ENCODE peak calls at places on chromosomes 16 and 17, in ten cellular contexts. S is AG08395; E is adipocyte; Y is activated T-cell treated with anti-CD3 and anti-CD28 coated beads for 24 hours; L is HT1080; F is mesenteric fat pad; T is hepatocyte; W is stimulated activated CD8-positive, alpha-beta memory T cell treated with anti-CD3 and anti-CD28 coated beads, Interleukin-4, amount 100 ng/mL, for 4 hours; V is AG10803; O is activated naive CD8-positive, alpha-beta T cell treated with anti-CD3 and anti-CD28 coated beads for 36 hours. Q is an unnamed sample.
A peak's percentile ranks its signal among the peaks of the same experiment; 100 is the strongest.

GRCh38 chr16:77581706-77582105 is 140.6 kb upstream of the NUDT7 start:
- DNase-seq in S (no peak), E (no peak), Y (no peak), L (no peak), F (no peak), T (no peak), W (no peak), V (peak; percentile 54), O (no peak), Q (no peak)

GRCh38 chr17:61280851-61281250 is 118.8 kb upstream of the TBX2 start:
- DNase-seq in S (no peak), E (no peak), Y (no peak), L (no peak), F (no peak), T (no peak), W (no peak), V (no peak), O (no peak), Q (no peak)

GRCh38 chr17:76022973-76023899 is 3.9 kb downstream of the EVPL start:
- DNase-seq in S (no peak), E (no peak), Y (no peak), L (no peak), F (no peak), T (no peak), W (no peak), V (no peak), O (no peak), Q (no peak)

GRCh38 chr17:71987634-71988033 is 133.2 kb upstream of the SOX9 start:
- DNase-seq in S (peak; percentile 18), E (peak; percentile 5), Y (no peak), L (peak; percentile 47), F (no peak), T (no peak), W (no peak), V (no peak), O (no peak), Q (no peak)

GRCh38 chr16:83720981-83721380 is 86.8 kb upstream of the HSBP1 start:
- DNase-seq in S (no peak), E (no peak), Y (no peak), L (no peak), F (no peak), T (no peak), W (no peak), V (no peak), O (no peak), Q (no peak)

GRCh38 chr17:38415250-38416194 is 12.7 kb upstream of the ARHGAP23 start:
- DNase-seq in S (peak; percentile 62), E (peak; percentile 80), Y (no peak), L (peak; percentile 47), F (no peak), T (peak; percentile 64), W (no peak), V (peak; percentile 76), O (peak; percentile 63), Q (peak; percentile 95)

GRCh38 chr17:45262516-45263476 is 902 bp upstream of the SPATA32 start:
- DNase-seq in S (peak; percentile 40), E (no peak), Y (no peak), L (no peak), F (no peak), T (no peak), W (no peak), V (peak; percentile 39), O (no peak), Q (peak; percentile 41)

GRCh38 chr17:75270966-75271232 is at the start of gene MIF4GD:
- DNase-seq in S (no peak), E (no peak), Y (no peak), L (no peak), F (no peak), T (peak; percentile 94), W (no peak), V (no peak), O (no peak), Q (no peak)

GRCh38 chr16:2912330-2913199 is 834 bp downstream of the FLYWCH1 start:
- DNase-seq in S (peak; percentile 32), E (peak; percentile 82), Y (peak; percentile 11), L (peak; percentile 36), F (no peak), T (peak; percentile 51), W (no peak), V (peak; percentile 70), O (peak; percentile 55), Q (peak; percentile 53)

GRCh38 chr17:19867654-19868395 is at the start of gene ULK2:
- DNase-seq in S (peak; percentile 72), E (peak; percentile 90), Y (peak; percentile 30), L (peak; percentile 12), F (peak; percentile 90), T (peak; percentile 89), W (no peak), V (peak; percentile 86), O (peak; percentile 71), Q (peak; percentile 85)

GRCh38 chr16:55369151-55369550 is 45.1 kb downstream of the IRX6 start:
- DNase-seq in S (no peak), E (no peak), Y (no peak), L (no peak), F (no peak), T (no peak), W (no peak), V (no peak), O (no peak), Q (no peak)

GRCh38 chr17:63984206-63984605 is 11.5 kb upstream of the SCN4A start:
- DNase-seq in S (peak; percentile 34), E (peak; percentile 63), Y (no peak), L (no peak), F (no peak), T (no peak), W (no peak), V (peak; percentile 85), O (no peak), Q (no peak)

GRCh38 chr17:30567231-30568116 is 90.3 kb downstream of the GOSR1 start:
- DNase-seq in S (no peak), E (no peak), Y (no peak), L (no peak), F (peak; percentile 74), T (no peak), W (no peak), V (no peak), O (no peak), Q (no peak)

GRCh38 chr17:70955441-70955840 is 786.1 kb downstream of the KCNJ2 start:
- DNase-seq in S (no peak), E (no peak), Y (no peak), L (no peak), F (no peak), T (no peak), W (no peak), V (no peak), O (no peak), Q (no peak)

GRCh38 chr17:63944736-63945499 is 12.8 kb upstream of the CD79B start:
- DNase-seq in S (no peak), E (no peak), Y (no peak), L (no peak), F (no peak), T (no peak), W (no peak), V (no peak), O (no peak), Q (no peak)

GRCh38 chr16:88830783-88831182 is 19.1 kb upstream of the APRT start:
- DNase-seq in S (no peak), E (no peak), Y (no peak), L (no peak), F (no peak), T (no peak), W (no peak), V (no peak), O (no peak), Q (no peak)

GRCh38 chr16:80708823-80709222 is 95.6 kb downstream of the CDYL2 start:
- DNase-seq in S (no peak), E (no peak), Y (no peak), L (no peak), F (no peak), T (no peak), W (no peak), V (no peak), O (no peak), Q (no peak)

GRCh38 chr16:51151435-51151950 is 423 bp upstream of the SALL1 start:
- DNase-seq in S (peak; percentile 81), E (peak; percentile 84), Y (no peak), L (peak; percentile 82), F (no peak), T (peak; percentile 84), W (no peak), V (peak; percentile 87), O (no peak), Q (no peak)

GRCh38 chr17:17104494-17104893 is 62.2 kb downstream of the MPRIP start:
- DNase-seq in S (no peak), E (no peak), Y (no peak), L (no peak), F (no peak), T (no peak), W (no peak), V (no peak), O (no peak), Q (no peak)

GRCh38 chr17:38864636-38865398 is 5.0 kb upstream of the LASP1 start:
- DNase-seq in S (no peak), E (no peak), Y (no peak), L (peak; percentile 68), F (no peak), T (no peak), W (no peak), V (no peak), O (no peak), Q (peak; percentile 57)

GRCh38 chr17:44191941-44192496 is 5.2 kb downstream of the TMUB2 start:
- DNase-seq in S (no peak), E (no peak), Y (no peak), L (no peak), F (no peak), T (no peak), W (no peak), V (no peak), O (no peak), Q (no peak)

GRCh38 chr17:65523853-65524664 is 37.4 kb downstream of the AXIN2 start:
- DNase-seq in S (no peak), E (no peak), Y (no peak), L (no peak), F (no peak), T (no peak), W (no peak), V (no peak), O (no peak), Q (no peak)

GRCh38 chr17:82273327-82274133 is at the start of gene CSNK1D:
- DNase-seq in S (peak; percentile 94), E (peak; percentile 96), Y (peak; percentile 91), L (peak; percentile 75), F (peak; percentile 97), T (peak; percentile 97), W (peak; percentile 84), V (peak; percentile 78), O (peak; percentile 92), Q (peak; percentile 93)

GRCh38 chr16:11232852-11233726 is 22.9 kb downstream of the SOCS1 start:
- DNase-seq in S (no peak), E (no peak), Y (peak; percentile 83), L (no peak), F (no peak), T (no peak), W (peak; percentile 74), V (no peak), O (peak; percentile 94), Q (no peak)

GRCh38 chr17:78890111-78890897 is 12.7 kb downstream of the CEP295NL start:
- DNase-seq in S (no peak), E (no peak), Y (peak; percentile 19), L (no peak), F (no peak), T (no peak), W (no peak), V (no peak), O (peak; percentile 45), Q (no peak)

GRCh38 chr17:76935331-76935730 is 67.1 kb downstream of the MGAT5B start:
- DNase-seq in S (peak; percentile 44), E (peak; percentile 54), Y (no peak), L (peak; percentile 68), F (no peak), T (no peak), W (no peak), V (peak; percentile 43), O (no peak), Q (no peak)

GRCh38 chr17:55303701-55304145 is 39.0 kb downstream of the HLF start:
- DNase-seq in S (no peak), E (peak; percentile 6), Y (no peak), L (peak; percentile 21), F (no peak), T (no peak), W (no peak), V (peak; percentile 8), O (no peak), Q (no peak)

GRCh38 chr16:582218-582613 is 7.7 kb upstream of the RAB40C start:
- DNase-seq in S (no peak), E (no peak), Y (no peak), L (no peak), F (no peak), T (no peak), W (no peak), V (no peak), O (no peak), Q (no peak)

Q was measured in DMS53.